ENCODE peak calls at places on chromosome 11, in seven cellular contexts. N is putamen, A is ureter, X is NCI-H2029, S is GM20000, B is mesenchymal stem cell, R is amniotic stem cell. Q is an unnamed sample.

GRCh38 chr11:130177782-130178181 is 18.2 kb downstream of the ST14 start:
- DNase-seq in R (no peak), N (no peak), B (no peak), X (peak), S (no peak), A (no peak), Q (no peak)

GRCh38 chr11:7019500-7020182 is 505 bp downstream of the ZNF214 start:
- DNase-seq in N (peak), X (no peak), S (peak), B (no peak), R (no peak), A (no peak), Q (no peak)

GRCh38 chr11:36091256-36091811 is 147.5 kb downstream of the LDLRAD3 start:
- DNase-seq in X (no peak), B (peak), N (no peak), R (no peak), S (no peak), A (no peak), Q (no peak)

GRCh38 chr11:65485820-65486219 is 13.0 kb upstream of the MALAT1 start:
- DNase-seq in S (no peak), N (no peak), B (no peak), R (no peak), X (no peak), A (no peak), Q (no peak)

GRCh38 chr11:82722236-82722635 is 11.4 kb downstream of the FAM181B start:
- DNase-seq in A (no peak), X (no peak), S (no peak), R (no peak), N (no peak), B (no peak), Q (peak)

GRCh38 chr11:47991266-47991830 is 11.0 kb downstream of the PTPRJ start:
- DNase-seq in X (peak), R (no peak), A (no peak), N (no peak), B (peak), S (no peak), Q (no peak)

GRCh38 chr11:64542172-64543125 is 48.6 kb upstream of the SLC22A12 start:
- DNase-seq in R (no peak), N (no peak), X (no peak), A (peak), S (no peak), B (no peak), Q (no peak)

GRCh38 chr11:394034-394857 is at the start of gene PKP3:
- DNase-seq in S (no peak), A (peak), N (no peak), R (no peak), X (peak), B (peak), Q (no peak)

GRCh38 chr11:65181569-65182257 is at the start of gene CAPN1:
- DNase-seq in X (peak), N (peak), B (peak), R (peak), S (peak), A (peak), Q (peak)

GRCh38 chr11:17439316-17439782 is 37.3 kb downstream of the ABCC8 start:
- DNase-seq in R (no peak), N (no peak), X (peak), S (no peak), B (no peak), A (no peak), Q (no peak)

GRCh38 chr11:128776434-128777284 is 82.8 kb downstream of the FLI1 start:
- DNase-seq in S (peak), R (no peak), N (peak), A (no peak), B (peak), X (no peak), Q (no peak)

GRCh38 chr11:126502159-126502558 is 146.7 kb downstream of the ST3GAL4 start:
- DNase-seq in B (no peak), R (no peak), X (no peak), A (no peak), S (no peak), N (no peak), Q (no peak)

GRCh38 chr11:9225748-9226298 is 39.3 kb downstream of the DENND5A start:
- DNase-seq in A (no peak), B (no peak), N (no peak), S (no peak), X (no peak), R (no peak), Q (no peak)

GRCh38 chr11:69140635-69141034 is 15.1 kb upstream of the SMIM38 start:
- DNase-seq in B (no peak), X (no peak), R (no peak), S (no peak), N (no peak), A (no peak), Q (no peak)